ENCODE peak calls at places on chromosomes 6 and 20, in nine cellular contexts. Y is iPS-NIHi11; H is adipocyte; T is HFFc6; J is Caki2; Q is CD8-positive, alpha-beta memory T cell; X is HuH-7.5; S is neural crest cell; K is activated CD4-positive, alpha-beta T cell treated with anti-CD3 and anti-CD28 coated beads for 24 hours. V is an unnamed sample.
A peak's percentile ranks its signal among the peaks of the same experiment; 100 is the strongest.

GRCh38 chr6:115838763-115839401 is 221.8 kb downstream of the FRK start:
- DNase-seq in K (no peak), T (no peak), Q (no peak), X (peak; percentile 56), Y (peak; percentile 62), J (peak; percentile 10), H (peak; percentile 24), S (no peak), V (peak; percentile 69)

GRCh38 chr6:108027594-108027993 is 46.9 kb downstream of the OSTM1 start:
- DNase-seq in K (no peak), S (no peak), T (no peak), J (peak; percentile 36), X (no peak), Q (no peak), Y (peak; percentile 45), H (no peak), V (no peak)

GRCh38 chr6:53280207-53280606 is 68.5 kb downstream of the ELOVL5 start:
- DNase-seq in T (no peak), J (no peak), Y (no peak), X (no peak), H (no peak), Q (no peak), K (no peak), S (no peak), V (no peak)

GRCh38 chr6:3471711-3472110 is 14.9 kb upstream of the SLC22A23 start:
- DNase-seq in S (no peak), X (no peak), J (no peak), Q (no peak), T (no peak), K (no peak), H (no peak), Y (no peak), V (no peak)

GRCh38 chr6:113862112-113862511 is 5.0 kb downstream of the MARCKS start:
- DNase-seq in Q (no peak), S (no peak), T (no peak), Y (no peak), K (no peak), J (peak; percentile 21), X (no peak), H (no peak), V (no peak)

GRCh38 chr6:170139531-170139930 is 151.3 kb downstream of the DLL1 start:
- DNase-seq in J (no peak), T (no peak), H (no peak), Y (no peak), X (no peak), Q (no peak), K (no peak), S (no peak), V (no peak)

GRCh38 chr20:56414842-56415765 is 3.0 kb downstream of the CASS4 start:
- DNase-seq in J (no peak), K (peak; percentile 39), S (no peak), H (peak; percentile 75), X (no peak), T (peak; percentile 69), Y (no peak), Q (no peak), V (no peak)

GRCh38 chr6:127716425-127716930 is 139.5 kb downstream of the C6orf58 start:
- DNase-seq in Q (no peak), Y (no peak), X (no peak), T (no peak), K (no peak), J (no peak), S (no peak), H (peak; percentile 23), V (no peak)

GRCh38 chr6:31585531-31585930 is 546 bp upstream of the LST1 start:
- DNase-seq in S (no peak), Y (peak; percentile 58), H (no peak), J (no peak), X (no peak), Q (no peak), T (peak; percentile 25), K (no peak), V (peak; percentile 60)

GRCh38 chr6:235763-236360 is 56.4 kb upstream of the DUSP22 start:
- DNase-seq in K (peak; percentile 51), X (no peak), Q (no peak), J (peak; percentile 25), S (no peak), T (no peak), Y (no peak), H (peak; percentile 79), V (no peak)

GRCh38 chr6:90478278-90478677 is 108.6 kb downstream of the MAP3K7 start:
- DNase-seq in Y (peak; percentile 65), K (no peak), Q (no peak), T (no peak), X (no peak), J (no peak), S (no peak), H (no peak), V (peak; percentile 18)

GRCh38 chr20:52171025-52171424 is 20.6 kb downstream of the ZFP64 start:
- DNase-seq in H (no peak), S (no peak), T (no peak), Q (no peak), J (no peak), X (no peak), K (no peak), Y (no peak), V (no peak)